ENCODE peak calls at places on chromosomes 6 and 20, in eight cellular contexts. E is neural progenitor cell; C is central memory CD4-positive, alpha-beta T cell; J is stimulated activated naive CD8-positive, alpha-beta T cell treated with anti-CD3 and anti-CD28 coated beads, Interleukin-15, Interleukin-2, amounts not matched to agents 100 U/mL and 50 U/mL, for 24 hours; D is effector memory CD8-positive, alpha-beta T cell; W is mesenteric fat pad; M is stimulated activated CD4-positive, alpha-beta T cell treated with anti-CD3 and anti-CD28 coated beads, Interleukin-1b, Interleukin-23, amount 100 ng/mL, for 1 hour; V is putamen. Q is an unnamed sample.
A peak's percentile ranks its signal among the peaks of the same experiment; 100 is the strongest.

GRCh38 chr20:48038703-48039102 is 253.4 kb upstream of the SULF2 start:
- DNase-seq in M (no peak), J (no peak), D (no peak), W (no peak), V (no peak), C (no peak), E (no peak), Q (no peak)

GRCh38 chr6:163529605-163530004 is 115.1 kb downstream of the QKI start:
- DNase-seq in C (no peak), V (no peak), E (no peak), W (no peak), M (no peak), J (no peak), D (no peak), Q (peak; percentile 95)

GRCh38 chr20:50558483-50558925 is 48.3 kb downstream of the PTPN1 start:
- DNase-seq in E (no peak), D (no peak), M (no peak), V (no peak), J (no peak), W (no peak), C (no peak), Q (peak; percentile 98)

GRCh38 chr6:133179483-133179882 is 61.7 kb upstream of the EYA4 start:
- DNase-seq in V (no peak), E (no peak), M (no peak), W (no peak), C (no peak), J (no peak), D (no peak), Q (peak; percentile 7)

GRCh38 chr6:209432-210103 is 82.7 kb upstream of the DUSP22 start:
- DNase-seq in C (peak; percentile 31), E (no peak), M (no peak), J (peak; percentile 46), W (no peak), D (peak; percentile 26), V (no peak), Q (no peak)

GRCh38 chr6:137259349-137259748 is 40.2 kb upstream of the IFNGR1 start:
- DNase-seq in C (no peak), J (no peak), M (no peak), W (no peak), D (no peak), V (no peak), E (no peak), Q (peak; percentile 77)

GRCh38 chr6:5569491-5569890 is 308.2 kb downstream of the FARS2 start:
- DNase-seq in E (no peak), C (no peak), J (no peak), W (no peak), D (no peak), M (no peak), V (no peak), Q (peak; percentile 77)

GRCh38 chr6:132333639-132334516 is 67.4 kb downstream of the MOXD1 start:
- DNase-seq in W (no peak), V (no peak), D (no peak), E (no peak), J (no peak), M (no peak), C (no peak), Q (peak; percentile 98)

GRCh38 chr6:165844801-165845364 is 181.8 kb upstream of the PDE10A start:
- DNase-seq in M (no peak), V (no peak), D (no peak), E (no peak), J (no peak), W (no peak), C (no peak), Q (no peak)

Q was measured in M059J.